ENCODE peak calls at places on chromosome 3, in four cellular contexts. W, X, D and N are unnamed samples.

GRCh38 chr3:107201146-107201545 is 176.1 kb upstream of the CCDC54 start:
- DNase-seq in W (no peak), X (no peak), D (no peak), N (no peak)

GRCh38 chr3:47370887-47371697 is 9.7 kb upstream of the PTPN23 start:
- DNase-seq in W (no peak), X (no peak), D (no peak), N (no peak)

GRCh38 chr3:52671676-52672075 is 14.0 kb downstream of the PBRM1 start:
- DNase-seq in W (no peak), X (no peak), D (no peak), N (no peak)

GRCh38 chr3:31779514-31779913 is 201.5 kb downstream of the OSBPL10 start:
- DNase-seq in W (no peak), X (no peak), D (no peak), N (no peak)

GRCh38 chr3:70488131-70488530 is 175.7 kb upstream of the MDFIC2 start:
- DNase-seq in W (no peak), X (no peak), D (no peak), N (no peak)

GRCh38 chr3:171345112-171345843 is 114.9 kb downstream of the TNIK start:
- DNase-seq in W (no peak), X (no peak), D (no peak), N (no peak)

GRCh38 chr3:39106281-39107055 is 959 bp downstream of the GORASP1 start:
- DNase-seq in W (no peak), X (no peak), D (no peak), N (no peak)

GRCh38 chr3:194272221-194272620 is 78.9 kb downstream of the CPN2 start:
- DNase-seq in W (no peak), X (no peak), D (no peak), N (no peak)

GRCh38 chr3:8371085-8371551 is 130.5 kb upstream of the LMCD1 start:
- DNase-seq in W (no peak), X (no peak), D (no peak), N (peak; percentile 75)

GRCh38 chr3:134036291-134036690 is 6.6 kb upstream of the SLCO2A1 start:
- DNase-seq in W (no peak), X (no peak), D (no peak), N (no peak)

GRCh38 chr3:40008796-40009195 is 199.4 kb downstream of the MYRIP start:
- DNase-seq in W (no peak), X (no peak), D (no peak), N (no peak)

GRCh38 chr3:52811452-52812011 is 16.9 kb downstream of the ITIH3 start:
- DNase-seq in W (no peak), X (no peak), D (no peak), N (no peak)

GRCh38 chr3:173397161-173398110 is at the start of gene NLGN1:
- DNase-seq in W (peak; percentile 92), X (peak; percentile 41), D (peak; percentile 79), N (peak; percentile 74)

GRCh38 chr3:179082416-179082815 is 10.8 kb upstream of the ZMAT3 start:
- DNase-seq in W (no peak), X (no peak), D (no peak), N (no peak)